ENCODE peak calls at places on chromosomes 6 and 20, in seven cellular contexts. One of them, this sample, is unnamed.

GRCh38 chr6:109318328-109318876 is 63.9 kb downstream of the CD164 start:
- DNase-seq in upper lobe of right lung: no peak
- DNase-seq in left lung: no peak
- DNase-seq in pancreas: no peak
- DNase-seq in fibroblast of lung: no peak
- DNase-seq in cardiac muscle cell: peak; percentile 34
- DNase-seq in kidney epithelial cell: no peak
- DNase-seq in this sample: no peak

GRCh38 chr6:53587291-53587690 is 42.4 kb upstream of the GCLC start:
- DNase-seq in upper lobe of right lung: no peak
- DNase-seq in left lung: no peak
- DNase-seq in pancreas: no peak
- DNase-seq in fibroblast of lung: no peak
- DNase-seq in cardiac muscle cell: no peak
- DNase-seq in kidney epithelial cell: no peak
- DNase-seq in this sample: no peak

GRCh38 chr6:112626468-112627082 is 279.4 kb downstream of the RFPL4B start:
- DNase-seq in upper lobe of right lung: no peak
- DNase-seq in left lung: no peak
- DNase-seq in pancreas: no peak
- DNase-seq in fibroblast of lung: peak; percentile 75
- DNase-seq in cardiac muscle cell: no peak
- DNase-seq in kidney epithelial cell: peak; percentile 85
- DNase-seq in this sample: no peak

GRCh38 chr20:16369441-16369840 is 203.8 kb downstream of the KIF16B start:
- DNase-seq in upper lobe of right lung: no peak
- DNase-seq in left lung: no peak
- DNase-seq in pancreas: no peak
- DNase-seq in fibroblast of lung: no peak
- DNase-seq in cardiac muscle cell: no peak
- DNase-seq in kidney epithelial cell: no peak
- DNase-seq in this sample: no peak

GRCh38 chr6:34182751-34183531 is 37.1 kb upstream of the GRM4 start:
- DNase-seq in upper lobe of right lung: peak; percentile 63
- DNase-seq in left lung: no peak
- DNase-seq in pancreas: no peak
- DNase-seq in fibroblast of lung: no peak
- DNase-seq in cardiac muscle cell: no peak
- DNase-seq in kidney epithelial cell: no peak
- DNase-seq in this sample: no peak

GRCh38 chr6:169844946-169845345 is 93.5 kb downstream of the ERMARD start:
- DNase-seq in upper lobe of right lung: peak; percentile 54
- DNase-seq in left lung: peak; percentile 58
- DNase-seq in pancreas: no peak
- DNase-seq in fibroblast of lung: no peak
- DNase-seq in cardiac muscle cell: no peak
- DNase-seq in kidney epithelial cell: no peak
- DNase-seq in this sample: no peak

GRCh38 chr20:20824924-20825584 is 112.6 kb upstream of the RALGAPA2 start:
- DNase-seq in upper lobe of right lung: peak; percentile 78
- DNase-seq in left lung: peak; percentile 83
- DNase-seq in pancreas: peak; percentile 63
- DNase-seq in fibroblast of lung: no peak
- DNase-seq in cardiac muscle cell: peak; percentile 69
- DNase-seq in kidney epithelial cell: no peak
- DNase-seq in this sample: no peak

GRCh38 chr20:60238992-60239655 is 280.9 kb downstream of the CDH26 start:
- DNase-seq in upper lobe of right lung: no peak
- DNase-seq in left lung: no peak
- DNase-seq in pancreas: no peak
- DNase-seq in fibroblast of lung: peak; percentile 17
- DNase-seq in cardiac muscle cell: no peak
- DNase-seq in kidney epithelial cell: no peak
- DNase-seq in this sample: no peak

GRCh38 chr20:31440012-31440659 is at the start of gene DEFB123:
- DNase-seq in upper lobe of right lung: no peak
- DNase-seq in left lung: no peak
- DNase-seq in pancreas: no peak
- DNase-seq in fibroblast of lung: no peak
- DNase-seq in cardiac muscle cell: no peak
- DNase-seq in kidney epithelial cell: no peak
- DNase-seq in this sample: no peak

GRCh38 chr6:127900935-127901334 is at the start of gene THEMIS:
- DNase-seq in upper lobe of right lung: no peak
- DNase-seq in left lung: no peak
- DNase-seq in pancreas: no peak
- DNase-seq in fibroblast of lung: no peak
- DNase-seq in cardiac muscle cell: no peak
- DNase-seq in kidney epithelial cell: no peak
- DNase-seq in this sample: no peak

GRCh38 chr6:151958332-151958731 is 150.8 kb downstream of the ESR1 start:
- DNase-seq in upper lobe of right lung: no peak
- DNase-seq in left lung: no peak
- DNase-seq in pancreas: no peak
- DNase-seq in fibroblast of lung: peak; percentile 59
- DNase-seq in cardiac muscle cell: no peak
- DNase-seq in kidney epithelial cell: peak; percentile 61
- DNase-seq in this sample: no peak

GRCh38 chr20:24297928-24298327 is 171.5 kb upstream of the SYNDIG1 start:
- DNase-seq in upper lobe of right lung: no peak
- DNase-seq in left lung: no peak
- DNase-seq in pancreas: no peak
- DNase-seq in fibroblast of lung: no peak
- DNase-seq in cardiac muscle cell: no peak
- DNase-seq in kidney epithelial cell: no peak
- DNase-seq in this sample: no peak

GRCh38 chr20:58647162-58647813 is 3.8 kb upstream of the STX16 start:
- DNase-seq in upper lobe of right lung: no peak
- DNase-seq in left lung: no peak
- DNase-seq in pancreas: no peak
- DNase-seq in fibroblast of lung: no peak
- DNase-seq in cardiac muscle cell: no peak
- DNase-seq in kidney epithelial cell: no peak
- DNase-seq in this sample: no peak

GRCh38 chr20:5002077-5002413 is 735 bp upstream of the SLC23A2 start:
- DNase-seq in upper lobe of right lung: no peak
- DNase-seq in left lung: no peak
- DNase-seq in pancreas: no peak
- DNase-seq in fibroblast of lung: no peak
- DNase-seq in cardiac muscle cell: peak; percentile 6
- DNase-seq in kidney epithelial cell: no peak
- DNase-seq in this sample: no peak

GRCh38 chr20:23227976-23228375 is 122.6 kb upstream of the NXT1 start:
- DNase-seq in upper lobe of right lung: no peak
- DNase-seq in left lung: no peak
- DNase-seq in pancreas: no peak
- DNase-seq in fibroblast of lung: peak; percentile 10
- DNase-seq in cardiac muscle cell: no peak
- DNase-seq in kidney epithelial cell: no peak
- DNase-seq in this sample: no peak

GRCh38 chr6:44255848-44256247 is 1.5 kb downstream of the SLC35B2 start:
- DNase-seq in upper lobe of right lung: no peak
- DNase-seq in left lung: no peak
- DNase-seq in pancreas: no peak
- DNase-seq in fibroblast of lung: no peak
- DNase-seq in cardiac muscle cell: no peak
- DNase-seq in kidney epithelial cell: no peak
- DNase-seq in this sample: no peak

GRCh38 chr6:11952291-11952690 is 59.8 kb upstream of the HIVEP1 start:
- DNase-seq in upper lobe of right lung: no peak
- DNase-seq in left lung: no peak
- DNase-seq in pancreas: no peak
- DNase-seq in fibroblast of lung: no peak
- DNase-seq in cardiac muscle cell: no peak
- DNase-seq in kidney epithelial cell: no peak
- DNase-seq in this sample: no peak

GRCh38 chr20:53036992-53037391 is 64.8 kb downstream of the TSHZ2 start:
- DNase-seq in upper lobe of right lung: no peak
- DNase-seq in left lung: no peak
- DNase-seq in pancreas: no peak
- DNase-seq in fibroblast of lung: no peak
- DNase-seq in cardiac muscle cell: no peak
- DNase-seq in kidney epithelial cell: no peak
- DNase-seq in this sample: no peak

GRCh38 chr6:105968230-105968954 is 117.7 kb upstream of the PRDM1 start:
- DNase-seq in upper lobe of right lung: no peak
- DNase-seq in left lung: no peak
- DNase-seq in pancreas: no peak
- DNase-seq in fibroblast of lung: peak; percentile 31
- DNase-seq in cardiac muscle cell: no peak
- DNase-seq in kidney epithelial cell: no peak
- DNase-seq in this sample: no peak

GRCh38 chr20:16927031-16927430 is 178.9 kb downstream of the OTOR start:
- DNase-seq in upper lobe of right lung: no peak
- DNase-seq in left lung: no peak
- DNase-seq in pancreas: no peak
- DNase-seq in fibroblast of lung: no peak
- DNase-seq in cardiac muscle cell: no peak
- DNase-seq in kidney epithelial cell: no peak
- DNase-seq in this sample: no peak

GRCh38 chr6:119333707-119334295 is 15.8 kb downstream of the MAN1A1 start:
- DNase-seq in upper lobe of right lung: no peak
- DNase-seq in left lung: no peak
- DNase-seq in pancreas: no peak
- DNase-seq in fibroblast of lung: no peak
- DNase-seq in cardiac muscle cell: no peak
- DNase-seq in kidney epithelial cell: no peak
- DNase-seq in this sample: no peak

GRCh38 chr20:62885046-62885445 is 23.4 kb upstream of the TCFL5 start:
- DNase-seq in upper lobe of right lung: no peak
- DNase-seq in left lung: no peak
- DNase-seq in pancreas: no peak
- DNase-seq in fibroblast of lung: no peak
- DNase-seq in cardiac muscle cell: no peak
- DNase-seq in kidney epithelial cell: no peak
- DNase-seq in this sample: no peak

GRCh38 chr20:4809707-4810106 is 88.0 kb downstream of the PRND start:
- DNase-seq in upper lobe of right lung: no peak
- DNase-seq in left lung: no peak
- DNase-seq in pancreas: no peak
- DNase-seq in fibroblast of lung: no peak
- DNase-seq in cardiac muscle cell: no peak
- DNase-seq in kidney epithelial cell: no peak
- DNase-seq in this sample: no peak

GRCh38 chr6:150018846-150019580 is 6.3 kb downstream of the RAET1L start:
- DNase-seq in upper lobe of right lung: no peak
- DNase-seq in left lung: no peak
- DNase-seq in pancreas: no peak
- DNase-seq in fibroblast of lung: no peak
- DNase-seq in cardiac muscle cell: no peak
- DNase-seq in kidney epithelial cell: no peak
- DNase-seq in this sample: no peak

GRCh38 chr20:32945710-32946221 is 58.5 kb downstream of the SUN5 start:
- DNase-seq in upper lobe of right lung: no peak
- DNase-seq in left lung: no peak
- DNase-seq in pancreas: no peak
- DNase-seq in fibroblast of lung: peak; percentile 7
- DNase-seq in cardiac muscle cell: peak; percentile 49
- DNase-seq in kidney epithelial cell: peak; percentile 2
- DNase-seq in this sample: no peak

GRCh38 chr6:170230520-170231390 is 60.1 kb downstream of the DLL1 start:
- DNase-seq in upper lobe of right lung: peak; percentile 45
- DNase-seq in left lung: peak; percentile 37
- DNase-seq in pancreas: no peak
- DNase-seq in fibroblast of lung: no peak
- DNase-seq in cardiac muscle cell: no peak
- DNase-seq in kidney epithelial cell: no peak
- DNase-seq in this sample: no peak

GRCh38 chr6:29602564-29603361 is 17.8 kb downstream of the OR2H2 start:
- DNase-seq in upper lobe of right lung: no peak
- DNase-seq in left lung: no peak
- DNase-seq in pancreas: no peak
- DNase-seq in fibroblast of lung: peak; percentile 16
- DNase-seq in cardiac muscle cell: peak; percentile 68
- DNase-seq in kidney epithelial cell: no peak
- DNase-seq in this sample: no peak
- TF ChIP-seq CTCF in upper lobe of right lung: no peak
- TF ChIP-seq CTCF in left lung: no peak
- TF ChIP-seq CTCF in pancreas: no peak
- TF ChIP-seq CTCF in fibroblast of lung: no peak
- TF ChIP-seq CTCF in cardiac muscle cell: peak; percentile 28
- TF ChIP-seq CTCF in kidney epithelial cell: no peak
- TF ChIP-seq CTCF in this sample: peak; percentile 22

DNA sequence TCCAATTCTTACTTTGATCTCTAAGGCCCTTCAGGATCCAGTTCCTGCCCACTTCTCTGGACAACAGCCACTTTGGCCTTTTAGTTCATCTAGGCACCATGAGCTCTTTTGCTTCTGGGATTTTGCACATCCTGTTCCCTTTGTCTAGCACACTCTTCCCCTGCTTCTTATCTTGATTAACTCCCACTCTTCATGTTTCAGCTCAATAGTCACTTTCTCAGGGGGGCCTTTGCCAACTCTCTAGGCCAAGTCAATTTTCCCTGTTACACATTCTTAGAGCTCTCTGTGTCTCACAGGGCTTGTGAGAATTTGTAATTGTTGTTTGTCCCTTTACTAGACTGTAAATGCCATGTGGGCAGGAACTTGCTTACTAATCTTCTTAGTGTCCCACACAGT is 58.1 kb upstream of the EPB41L1 start:
- DNase-seq in upper lobe of right lung: no peak
- DNase-seq in left lung: no peak
- DNase-seq in pancreas: no peak
- DNase-seq in fibroblast of lung: peak; percentile 58
- DNase-seq in cardiac muscle cell: no peak
- DNase-seq in kidney epithelial cell: no peak
- DNase-seq in this sample: no peak
- H3K4me3 ChIP-seq in upper lobe of right lung: no peak overlapping the region
- H3K4me3 ChIP-seq in left lung: no peak overlapping the region
- H3K4me3 ChIP-seq in pancreas: no peak overlapping the region
- H3K4me3 ChIP-seq in fibroblast of lung: no peak overlapping the region
- H3K4me3 ChIP-seq in cardiac muscle cell: no peak overlapping the region
- H3K4me3 ChIP-seq in kidney epithelial cell: no peak overlapping the region
- H3K4me3 ChIP-seq in this sample: no peak overlapping the region

GRCh38 chr6:83812595-83812994 is 40.6 kb upstream of the RIPPLY2 start:
- DNase-seq in upper lobe of right lung: no peak
- DNase-seq in left lung: no peak
- DNase-seq in pancreas: no peak
- DNase-seq in fibroblast of lung: no peak
- DNase-seq in cardiac muscle cell: no peak
- DNase-seq in kidney epithelial cell: no peak
- DNase-seq in this sample: no peak

DNA sequence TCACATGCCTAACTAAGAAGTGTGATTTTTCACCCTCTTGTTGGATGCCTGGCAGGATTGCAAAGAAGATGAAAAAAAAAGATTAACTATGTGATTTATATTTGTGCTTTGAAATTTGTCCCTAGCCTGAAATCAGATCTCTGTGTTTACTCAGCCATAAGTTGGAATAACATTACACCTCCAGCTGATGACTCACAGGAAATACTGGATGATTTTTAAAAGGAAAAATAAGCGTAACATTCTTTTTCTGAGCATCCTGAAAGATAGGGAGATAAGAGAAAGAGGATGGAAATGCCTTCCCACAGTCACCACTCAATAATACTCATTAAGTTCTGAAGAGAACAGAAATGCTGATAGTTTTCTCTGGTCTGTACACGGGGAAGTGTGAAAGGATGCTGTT is 37.5 kb upstream of the RIPPLY2 start:
- DNase-seq in upper lobe of right lung: no peak
- DNase-seq in left lung: no peak
- DNase-seq in pancreas: no peak
- DNase-seq in fibroblast of lung: peak; percentile 22
- DNase-seq in cardiac muscle cell: no peak
- DNase-seq in kidney epithelial cell: no peak
- DNase-seq in this sample: no peak
- H3K27me3 ChIP-seq in upper lobe of right lung: peaks cover 4% of the 10 kb centered on the region
- H3K27me3 ChIP-seq in left lung: no peaks in the 10 kb centered on the region
- H3K27me3 ChIP-seq in pancreas: no peaks in the 10 kb centered on the region
- H3K27me3 ChIP-seq in fibroblast of lung: no peaks in the 10 kb centered on the region
- H3K27me3 ChIP-seq in cardiac muscle cell: no peaks in the 10 kb centered on the region
- H3K27me3 ChIP-seq in kidney epithelial cell: no peaks in the 10 kb centered on the region
- H3K27me3 ChIP-seq in this sample: no peaks in the 10 kb centered on the region

GRCh38 chr6:13229205-13230085 is 98.9 kb downstream of the TBC1D7 start:
- DNase-seq in upper lobe of right lung: no peak
- DNase-seq in left lung: no peak
- DNase-seq in pancreas: no peak
- DNase-seq in fibroblast of lung: no peak
- DNase-seq in cardiac muscle cell: no peak
- DNase-seq in kidney epithelial cell: no peak
- DNase-seq in this sample: no peak
- TF ChIP-seq CTCF in upper lobe of right lung: no peak
- TF ChIP-seq CTCF in left lung: no peak
- TF ChIP-seq CTCF in pancreas: no peak
- TF ChIP-seq CTCF in fibroblast of lung: no peak
- TF ChIP-seq CTCF in cardiac muscle cell: peak; percentile 11
- TF ChIP-seq CTCF in kidney epithelial cell: no peak
- TF ChIP-seq CTCF in this sample: peak; percentile 9